ENCODE peak calls at places on chromosomes 2 and 18, in nine cellular contexts. Z is stomach, O is left ventricle myocardium inferior, E is activated B cell treated with CpG ODN at 0.5 μM for 24 hours, N is esophagus squamous epithelium, X is Calu3, Y is endodermal cell, S is fibroblast of villous mesenchyme, T is neural crest cell. A is an unnamed sample.

GRCh38 chr2:60641866-60642788 is 88.7 kb upstream of the BCL11A start:
- DNase-seq in E (no peak), Z (peak; percentile 29), T (peak; percentile 23), Y (peak; percentile 66), O (no peak), X (peak; percentile 20), N (no peak), S (peak; percentile 56), A (peak; percentile 65)

GRCh38 chr2:70552501-70553333 is 909 bp downstream of the TGFA start:
- DNase-seq in X (peak; percentile 54), N (no peak), O (no peak), Z (peak; percentile 35), E (no peak), T (no peak), S (no peak), Y (peak; percentile 71), A (peak; percentile 19)

GRCh38 chr18:9323750-9324445 is 10.7 kb upstream of the TWSG1 start:
- DNase-seq in N (no peak), T (no peak), E (no peak), X (no peak), Y (no peak), S (peak; percentile 60), Z (no peak), O (no peak), A (no peak)

GRCh38 chr2:175063741-175064140 is 58.6 kb upstream of the CHN1 start:
- DNase-seq in Z (no peak), S (no peak), N (no peak), E (no peak), X (no peak), Y (no peak), T (no peak), O (no peak), A (no peak)

GRCh38 chr18:39962546-39962945 is 1992.5 kb upstream of the PIK3C3 start:
- DNase-seq in O (no peak), X (no peak), N (no peak), E (no peak), Y (no peak), Z (no peak), S (no peak), T (no peak), A (no peak)

GRCh38 chr2:216658702-216659231 is 25.5 kb downstream of the IGFBP2 start:
- DNase-seq in O (no peak), E (no peak), S (no peak), N (no peak), X (no peak), T (no peak), Y (no peak), Z (no peak), A (no peak)

GRCh38 chr2:101119431-101119830 is 31.8 kb downstream of the TBC1D8 start:
- DNase-seq in O (peak; percentile 43), S (peak; percentile 43), Z (peak; percentile 53), E (no peak), Y (no peak), T (no peak), N (no peak), X (peak; percentile 39), A (no peak)

GRCh38 chr2:139721454-139721995 is 941.3 kb upstream of the NXPH2 start:
- DNase-seq in X (no peak), O (no peak), Y (peak; percentile 80), N (no peak), Z (no peak), T (no peak), S (no peak), E (no peak), A (peak; percentile 55)

GRCh38 chr2:175074478-175074877 is 69.3 kb upstream of the CHN1 start:
- DNase-seq in T (no peak), X (no peak), O (no peak), E (no peak), Z (no peak), S (no peak), Y (peak; percentile 65), N (no peak), A (no peak)

GRCh38 chr2:105454801-105455485 is 56.1 kb upstream of the FHL2 start:
- DNase-seq in Z (peak; percentile 52), O (no peak), E (no peak), X (peak; percentile 76), S (peak; percentile 81), Y (peak; percentile 76), N (no peak), T (no peak), A (peak; percentile 5)

GRCh38 chr2:188235364-188235763 is 56.3 kb upstream of the GULP1 start:
- DNase-seq in X (no peak), Z (no peak), Y (no peak), O (no peak), S (no peak), E (no peak), N (no peak), T (no peak), A (no peak)

GRCh38 chr2:241063587-241063986 is 38.5 kb downstream of the MTERF4 start:
- DNase-seq in E (no peak), Z (no peak), T (no peak), X (peak; percentile 23), S (no peak), O (no peak), N (no peak), Y (no peak), A (no peak)

GRCh38 chr18:79747156-79747845 is 50.4 kb upstream of the KCNG2 start:
- DNase-seq in O (no peak), X (no peak), S (no peak), N (no peak), Z (no peak), E (no peak), T (no peak), Y (peak; percentile 42), A (no peak)

GRCh38 chr2:69411120-69411519 is 24.1 kb upstream of the GFPT1 start:
- DNase-seq in Z (no peak), O (no peak), E (no peak), X (no peak), Y (no peak), N (no peak), T (no peak), S (no peak), A (no peak)

GRCh38 chr2:18273205-18273604 is 287.2 kb downstream of the RDH14 start:
- DNase-seq in O (no peak), N (no peak), S (no peak), Y (no peak), Z (no peak), X (no peak), E (no peak), T (no peak), A (no peak)

GRCh38 chr18:70154591-70155194 is 50.8 kb downstream of the RTTN start:
- DNase-seq in S (peak; percentile 91), N (no peak), E (no peak), X (peak; percentile 46), T (no peak), O (no peak), Y (no peak), Z (no peak), A (no peak)

GRCh38 chr18:78993014-78993926 is 13.7 kb downstream of the SALL3 start:
- DNase-seq in N (no peak), T (no peak), S (no peak), X (no peak), E (no peak), O (no peak), Z (no peak), Y (no peak), A (no peak)

GRCh38 chr2:128510701-128511100 is 192.0 kb upstream of the HS6ST1 start:
- DNase-seq in N (no peak), X (no peak), Z (no peak), Y (no peak), E (no peak), T (no peak), S (peak; percentile 25), O (no peak), A (no peak)

GRCh38 chr2:71330585-71331330 is 824 bp upstream of the ZNF638 start:
- DNase-seq in O (no peak), N (no peak), E (no peak), Y (peak; percentile 49), X (no peak), Z (no peak), T (no peak), S (no peak), A (no peak)

GRCh38 chr2:74702001-74702715 is 48.1 kb downstream of the SEMA4F start:
- DNase-seq in Y (no peak), T (no peak), O (no peak), Z (no peak), N (no peak), S (no peak), E (no peak), X (no peak), A (no peak)

GRCh38 chr2:144922519-144922918 is 402.6 kb upstream of the ZEB2 start:
- DNase-seq in X (no peak), O (no peak), T (no peak), S (no peak), Z (no peak), Y (no peak), E (no peak), N (no peak), A (no peak)

GRCh38 chr2:33051586-33052385 is 105.0 kb downstream of the LTBP1 start:
- DNase-seq in T (no peak), Y (no peak), Z (no peak), X (no peak), E (no peak), O (no peak), N (no peak), S (peak; percentile 92), A (no peak)

GRCh38 chr2:43266692-43267091 is 40.3 kb upstream of the ZFP36L2 start:
- DNase-seq in O (peak; percentile 67), E (no peak), Z (peak; percentile 40), X (no peak), T (no peak), N (no peak), Y (no peak), S (no peak), A (no peak)

GRCh38 chr18:24995056-24995455 is 356.9 kb downstream of the ZNF521 start:
- DNase-seq in N (no peak), E (no peak), T (no peak), Z (no peak), O (no peak), Y (no peak), X (no peak), S (no peak), A (peak; percentile 60)

GRCh38 chr2:239212121-239212520 is 188.7 kb downstream of the HDAC4 start:
- DNase-seq in N (no peak), O (peak; percentile 2), E (no peak), Z (no peak), T (no peak), S (no peak), Y (no peak), X (no peak), A (no peak)

GRCh38 chr2:199370150-199370780 is 87.5 kb downstream of the SATB2 start:
- DNase-seq in S (no peak), O (no peak), E (no peak), Y (no peak), N (no peak), T (no peak), Z (no peak), X (no peak), A (no peak)

GRCh38 chr18:63157293-63158011 is 162.1 kb downstream of the BCL2 start:
- DNase-seq in E (no peak), S (no peak), X (no peak), O (no peak), T (no peak), Z (no peak), Y (no peak), N (no peak), A (peak; percentile 99)